ENCODE peak calls at places on chromosomes 13 and 19, in four cellular contexts. One of them, this sample, is unnamed.

GRCh38 chr19:43526884-43527859 is at the start of gene ETHE1:
- DNase-seq in A549: peak
- DNase-seq in WTC11: peak
- DNase-seq in HepG2: peak
- DNase-seq in this sample: peak

GRCh38 chr19:45761714-45762113 is 7.3 kb downstream of the SIX5 start:
- DNase-seq in A549: no peak
- DNase-seq in WTC11: no peak
- DNase-seq in HepG2: no peak
- DNase-seq in this sample: no peak

GRCh38 chr19:954672-955494 is 29.0 kb downstream of the ARID3A start:
- DNase-seq in A549: no peak
- DNase-seq in WTC11: no peak
- DNase-seq in HepG2: no peak
- DNase-seq in this sample: peak

GRCh38 chr13:53783466-53783865 is 754.9 kb downstream of the OLFM4 start:
- DNase-seq in A549: no peak
- DNase-seq in WTC11: no peak
- DNase-seq in HepG2: no peak
- DNase-seq in this sample: no peak

GRCh38 chr19:13864513-13865242 is 12.3 kb upstream of the NANOS3 start:
- DNase-seq in A549: no peak
- DNase-seq in WTC11: no peak
- DNase-seq in HepG2: no peak
- DNase-seq in this sample: no peak

GRCh38 chr19:30668521-30669155 is 296.5 kb downstream of the ZNF536 start:
- DNase-seq in A549: no peak
- DNase-seq in WTC11: no peak
- DNase-seq in HepG2: no peak
- DNase-seq in this sample: no peak

GRCh38 chr13:99501952-99502310 is 659 bp downstream of the TM9SF2 start:
- DNase-seq in A549: peak
- DNase-seq in WTC11: no peak
- DNase-seq in HepG2: no peak
- DNase-seq in this sample: no peak

GRCh38 chr19:16208064-16208759 is 10.5 kb downstream of the AP1M1 start:
- DNase-seq in A549: no peak
- DNase-seq in WTC11: peak
- DNase-seq in HepG2: no peak
- DNase-seq in this sample: no peak

GRCh38 chr13:59442461-59442860 is 721.3 kb downstream of the DIAPH3 start:
- DNase-seq in A549: no peak
- DNase-seq in WTC11: no peak
- DNase-seq in HepG2: no peak
- DNase-seq in this sample: no peak

GRCh38 chr13:96075953-96076543 is 13.9 kb upstream of the HS6ST3 start:
- DNase-seq in A549: no peak
- DNase-seq in WTC11: no peak
- DNase-seq in HepG2: peak
- DNase-seq in this sample: no peak

GRCh38 chr19:1910169-1910568 is 5.0 kb downstream of the ADAT3 start:
- DNase-seq in A549: no peak
- DNase-seq in WTC11: no peak
- DNase-seq in HepG2: no peak
- DNase-seq in this sample: no peak

GRCh38 chr19:34994643-34995471 is 5.3 kb upstream of the GRAMD1A start:
- DNase-seq in A549: peak
- DNase-seq in WTC11: no peak
- DNase-seq in HepG2: peak
- DNase-seq in this sample: no peak

GRCh38 chr19:46287585-46287984 is 9.3 kb upstream of the HIF3A start:
- DNase-seq in A549: peak
- DNase-seq in WTC11: no peak
- DNase-seq in HepG2: no peak
- DNase-seq in this sample: peak

GRCh38 chr13:98022210-98022609 is 68.7 kb downstream of the IPO5 start:
- DNase-seq in A549: no peak
- DNase-seq in WTC11: no peak
- DNase-seq in HepG2: peak
- DNase-seq in this sample: no peak

GRCh38 chr19:45577111-45577905 is 7.3 kb downstream of the OPA3 start:
- DNase-seq in A549: peak
- DNase-seq in WTC11: no peak
- DNase-seq in HepG2: peak
- DNase-seq in this sample: no peak

GRCh38 chr13:29254971-29255370 is 340.5 kb downstream of the SLC7A1 start:
- DNase-seq in A549: no peak
- DNase-seq in WTC11: no peak
- DNase-seq in HepG2: no peak
- DNase-seq in this sample: no peak

GRCh38 chr13:30985637-30986205 is 53.3 kb downstream of the TEX26 start:
- DNase-seq in A549: no peak
- DNase-seq in WTC11: no peak
- DNase-seq in HepG2: no peak
- DNase-seq in this sample: no peak
- TF ChIP-seq HMGXB4 in A549: no peak
- TF ChIP-seq HMGXB4 in WTC11: no peak
- TF ChIP-seq HMGXB4 in HepG2: no peak
- TF ChIP-seq HMGXB4 in this sample: no peak

DNA sequence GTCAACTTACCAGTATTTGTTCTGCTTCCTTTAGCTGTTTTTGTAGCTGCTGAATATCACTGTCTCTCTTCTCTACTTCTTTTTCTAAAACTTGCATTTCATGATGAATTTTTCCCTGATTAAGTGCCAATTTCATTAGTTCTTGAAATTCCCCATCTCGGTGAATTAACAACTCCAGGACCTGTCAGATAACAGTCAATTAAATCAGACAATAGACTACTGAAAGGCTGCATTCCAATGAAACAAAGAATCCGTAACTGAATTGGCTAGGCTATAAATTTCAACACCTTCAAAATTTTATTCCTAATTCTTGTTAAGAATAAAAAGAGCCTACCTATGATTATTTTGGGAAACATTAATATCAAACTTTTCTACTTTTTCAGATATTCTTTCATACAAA is 8.6 kb downstream of the MED4 start:
- DNase-seq in A549: no peak
- DNase-seq in WTC11: no peak
- DNase-seq in HepG2: no peak
- DNase-seq in this sample: no peak
- TF ChIP-seq HMGXB4 in A549: no peak
- TF ChIP-seq HMGXB4 in WTC11: no peak
- TF ChIP-seq HMGXB4 in HepG2: no peak
- TF ChIP-seq HMGXB4 in this sample: no peak

GRCh38 chr19:38265213-38265861 is 964 bp downstream of the SPINT2 start:
- DNase-seq in A549: peak
- DNase-seq in WTC11: no peak
- DNase-seq in HepG2: no peak
- DNase-seq in this sample: no peak

GRCh38 chr19:38262585-38263268 is 1.6 kb upstream of the SPINT2 start:
- DNase-seq in A549: no peak
- DNase-seq in WTC11: no peak
- DNase-seq in HepG2: no peak
- DNase-seq in this sample: no peak

GRCh38 chr19:38266070-38266469 is 1.7 kb downstream of the SPINT2 start:
- DNase-seq in A549: no peak
- DNase-seq in WTC11: no peak
- DNase-seq in HepG2: no peak
- DNase-seq in this sample: no peak

GRCh38 chr19:38263696-38264485 is 482 bp upstream of the SPINT2 start:
- DNase-seq in A549: peak
- DNase-seq in WTC11: peak
- DNase-seq in HepG2: peak
- DNase-seq in this sample: peak

DNA sequence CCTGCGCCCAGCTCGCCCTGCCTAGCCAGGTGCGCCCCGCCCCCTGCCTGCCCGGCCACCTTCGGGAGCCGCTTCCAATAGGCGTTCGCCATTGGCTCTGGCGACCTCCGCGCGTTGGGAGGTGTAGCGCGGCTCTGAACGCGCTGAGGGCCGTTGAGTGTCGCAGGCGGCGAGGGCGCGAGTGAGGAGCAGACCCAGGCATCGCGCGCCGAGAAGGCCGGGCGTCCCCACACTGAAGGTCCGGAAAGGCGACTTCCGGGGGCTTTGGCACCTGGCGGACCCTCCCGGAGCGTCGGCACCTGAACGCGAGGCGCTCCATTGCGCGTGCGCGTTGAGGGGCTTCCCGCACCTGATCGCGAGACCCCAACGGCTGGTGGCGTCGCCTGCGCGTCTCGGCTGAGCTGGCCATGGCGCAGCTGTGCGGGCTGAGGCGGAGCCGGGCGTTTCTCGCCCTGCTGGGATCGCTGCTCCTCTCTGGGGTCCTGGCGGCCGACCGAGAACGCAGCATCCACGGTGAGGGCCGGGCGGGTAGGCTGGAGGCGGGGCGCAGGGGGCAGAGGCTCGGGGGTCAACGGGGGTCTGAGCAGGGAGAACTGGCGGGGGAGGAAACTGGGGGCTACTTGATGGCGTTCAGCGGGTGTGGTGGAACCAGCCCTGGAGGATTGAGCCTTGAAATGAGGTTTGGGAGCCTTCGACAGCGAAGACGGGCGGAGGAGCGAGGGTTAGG is at the start of gene SPINT2:
- DNase-seq in A549: no peak
- DNase-seq in WTC11: peak
- DNase-seq in HepG2: no peak
- DNase-seq in this sample: no peak
- TF ChIP-seq HMGXB4 in A549: no peak
- TF ChIP-seq HMGXB4 in WTC11: peak
- TF ChIP-seq HMGXB4 in HepG2: no peak
- TF ChIP-seq HMGXB4 in this sample: no peak

DNA sequence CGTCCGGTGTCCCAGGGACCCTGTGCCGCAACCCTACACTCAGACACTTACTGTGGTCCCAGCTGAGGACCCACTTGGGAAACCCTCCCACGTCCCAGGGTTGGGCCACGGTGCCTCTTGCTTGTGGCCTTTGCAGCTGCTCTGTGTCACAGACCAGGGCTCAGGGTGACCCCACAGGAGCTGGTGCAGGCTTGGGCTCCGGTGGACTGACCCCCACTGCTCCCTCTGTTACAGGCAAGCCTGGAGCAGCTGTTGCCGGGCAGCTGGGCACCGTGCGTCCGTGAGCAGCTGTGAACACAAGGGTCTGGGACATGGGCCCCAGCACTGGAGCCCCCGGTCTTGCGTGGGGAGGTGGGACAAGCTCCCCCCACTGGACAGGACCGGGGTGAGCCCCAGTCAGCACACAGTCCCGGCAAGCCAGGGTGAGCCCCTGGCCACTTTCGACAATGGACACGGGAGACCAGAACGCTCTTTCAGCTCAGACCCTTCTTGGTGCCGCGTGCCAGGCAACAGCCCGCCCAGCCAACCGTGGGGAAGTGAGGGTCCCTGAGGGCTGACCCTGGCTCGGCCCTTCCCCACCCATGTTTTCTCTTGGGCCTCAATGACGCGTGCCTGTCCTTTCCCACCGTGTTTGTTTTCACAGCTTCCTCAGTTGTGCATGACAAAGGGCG is 65.7 kb upstream of the C13orf46 start:
- DNase-seq in A549: no peak
- DNase-seq in WTC11: no peak
- DNase-seq in HepG2: no peak
- DNase-seq in this sample: no peak
- TF ChIP-seq HMGXB4 in A549: no peak
- TF ChIP-seq HMGXB4 in WTC11: no peak
- TF ChIP-seq HMGXB4 in HepG2: no peak
- TF ChIP-seq HMGXB4 in this sample: no peak

DNA sequence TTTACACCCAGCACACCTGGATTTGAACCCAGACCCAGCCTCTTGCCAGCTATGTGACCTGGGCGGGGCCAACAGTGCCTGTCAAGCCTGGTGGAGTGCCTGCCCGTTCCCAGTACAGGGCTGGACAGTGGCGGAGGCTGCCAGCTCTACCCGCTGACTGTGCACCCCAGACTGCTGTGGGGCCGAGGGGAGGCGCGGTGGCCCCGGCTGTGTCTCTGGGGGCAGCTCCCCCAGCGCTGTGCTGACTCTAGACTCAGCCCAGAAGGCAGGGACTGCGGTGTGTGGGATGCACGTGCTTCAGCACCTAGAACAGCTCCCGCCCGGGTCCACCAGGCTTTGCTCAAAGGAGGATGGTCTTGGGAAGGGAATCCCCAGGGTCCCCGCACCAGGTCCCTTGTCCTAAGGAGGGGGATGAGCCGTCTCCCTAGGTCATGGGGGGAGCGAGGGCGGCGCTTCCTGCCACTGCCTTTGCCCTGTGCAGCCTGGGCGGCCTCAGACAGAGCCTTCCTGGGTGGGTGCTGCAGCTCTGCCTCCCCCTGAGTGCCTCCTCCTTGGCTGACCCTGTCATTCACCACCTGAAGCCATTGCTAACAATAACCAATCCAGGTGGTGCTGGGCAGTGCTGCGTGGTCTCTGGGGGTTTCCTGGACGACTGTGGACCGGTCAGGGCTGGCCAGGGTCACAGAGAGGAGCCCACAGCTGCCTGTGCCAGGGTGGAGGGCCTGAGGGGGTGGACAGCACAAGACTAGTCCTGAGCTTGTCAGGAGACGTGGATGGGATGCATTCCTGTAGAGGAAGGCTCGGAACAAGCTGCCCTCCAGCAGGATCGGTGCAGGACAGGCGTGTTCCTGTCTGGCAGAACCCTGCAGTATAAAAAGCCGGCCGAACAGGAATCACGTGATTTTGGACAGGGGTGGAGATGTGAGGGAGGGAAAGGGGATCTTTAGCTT is 18.6 kb downstream of the TMEM255B start:
- DNase-seq in A549: no peak
- DNase-seq in WTC11: peak
- DNase-seq in HepG2: no peak
- DNase-seq in this sample: peak
- TF ChIP-seq HMGXB4 in A549: no peak
- TF ChIP-seq HMGXB4 in WTC11: no peak
- TF ChIP-seq HMGXB4 in HepG2: no peak
- TF ChIP-seq HMGXB4 in this sample: no peak

This sample was measured in K562.